ENCODE peak calls at places on chromosome 6, in ten cellular contexts. L, E, J, M, V, P, W, F, S and K are unnamed samples.

GRCh38 chr6:163405412-163406309 is 8.9 kb upstream of the QKI start:
- DNase-seq in S (no peak), F (peak), P (no peak), J (no peak), L (peak), M (peak), V (peak), W (peak), E (peak), K (peak)

GRCh38 chr6:133388731-133389130 is 147.6 kb downstream of the EYA4 start:
- DNase-seq in W (no peak), J (no peak), L (no peak), P (no peak), V (no peak), S (no peak), F (no peak), E (no peak), M (no peak), K (no peak)

GRCh38 chr6:15922510-15923307 is 206.2 kb upstream of the MYLIP start:
- DNase-seq in W (no peak), P (no peak), F (no peak), S (no peak), M (no peak), L (no peak), J (peak), V (no peak), E (peak), K (no peak)

GRCh38 chr6:153947817-153948447 is 91.1 kb upstream of the OPRM1 start:
- DNase-seq in M (no peak), P (no peak), E (peak), S (peak), W (peak), F (no peak), V (no peak), L (no peak), J (peak), K (no peak)

GRCh38 chr6:147909645-147910044 is 401.2 kb downstream of the SAMD5 start:
- DNase-seq in E (no peak), P (no peak), V (no peak), F (no peak), L (no peak), W (no peak), J (no peak), S (no peak), M (no peak), K (no peak)

GRCh38 chr6:28794175-28795002 is 129.4 kb downstream of the TRIM27 start:
- DNase-seq in W (no peak), J (peak), E (peak), M (no peak), S (no peak), L (no peak), V (no peak), F (no peak), P (no peak), K (no peak)

GRCh38 chr6:47400581-47400980 is 77.0 kb upstream of the CD2AP start:
- DNase-seq in V (no peak), F (no peak), L (no peak), E (no peak), M (no peak), P (no peak), J (no peak), S (no peak), W (no peak), K (no peak)

GRCh38 chr6:163118941-163119340 is 295.6 kb upstream of the QKI start:
- DNase-seq in F (no peak), J (no peak), V (no peak), W (no peak), S (no peak), M (no peak), E (no peak), L (no peak), P (no peak), K (no peak)

GRCh38 chr6:20931093-20931492 is 396.8 kb downstream of the CDKAL1 start:
- DNase-seq in L (no peak), S (no peak), W (no peak), P (no peak), F (no peak), V (no peak), E (no peak), J (no peak), M (no peak), K (no peak)

GRCh38 chr6:105359419-105360366 is 43.2 kb downstream of the PREP start:
- DNase-seq in L (no peak), P (no peak), F (no peak), E (no peak), M (no peak), S (no peak), J (peak), W (peak), V (no peak), K (no peak)

GRCh38 chr6:155171747-155172191 is 92.0 kb upstream of the CLDN20 start:
- DNase-seq in P (no peak), E (no peak), J (no peak), L (no peak), S (no peak), V (no peak), W (no peak), M (no peak), F (no peak), K (no peak)

GRCh38 chr6:81572020-81572419 is 180.5 kb downstream of the TENT5A start:
- DNase-seq in S (no peak), J (no peak), E (no peak), P (no peak), F (no peak), M (no peak), V (no peak), L (peak), W (no peak), K (no peak)

GRCh38 chr6:127186889-127187288 is 68.4 kb downstream of the RSPO3 start:
- DNase-seq in L (no peak), J (peak), M (peak), V (peak), P (no peak), F (no peak), E (peak), W (peak), S (peak), K (no peak)

GRCh38 chr6:33014841-33015634 is 5.6 kb upstream of the HLA-DOA start:
- DNase-seq in V (peak), F (no peak), P (peak), S (no peak), W (no peak), E (peak), M (peak), J (peak), L (no peak), K (no peak)

GRCh38 chr6:156575361-156575760 is 201.8 kb upstream of the ARID1B start:
- DNase-seq in L (no peak), S (no peak), V (no peak), J (no peak), F (no peak), W (no peak), M (no peak), E (no peak), P (no peak), K (no peak)

GRCh38 chr6:150143521-150144293 is 863 bp downstream of the PPP1R14C start:
- DNase-seq in F (no peak), V (no peak), E (no peak), J (peak), W (peak), P (no peak), M (peak), S (peak), L (no peak), K (no peak)

DNA sequence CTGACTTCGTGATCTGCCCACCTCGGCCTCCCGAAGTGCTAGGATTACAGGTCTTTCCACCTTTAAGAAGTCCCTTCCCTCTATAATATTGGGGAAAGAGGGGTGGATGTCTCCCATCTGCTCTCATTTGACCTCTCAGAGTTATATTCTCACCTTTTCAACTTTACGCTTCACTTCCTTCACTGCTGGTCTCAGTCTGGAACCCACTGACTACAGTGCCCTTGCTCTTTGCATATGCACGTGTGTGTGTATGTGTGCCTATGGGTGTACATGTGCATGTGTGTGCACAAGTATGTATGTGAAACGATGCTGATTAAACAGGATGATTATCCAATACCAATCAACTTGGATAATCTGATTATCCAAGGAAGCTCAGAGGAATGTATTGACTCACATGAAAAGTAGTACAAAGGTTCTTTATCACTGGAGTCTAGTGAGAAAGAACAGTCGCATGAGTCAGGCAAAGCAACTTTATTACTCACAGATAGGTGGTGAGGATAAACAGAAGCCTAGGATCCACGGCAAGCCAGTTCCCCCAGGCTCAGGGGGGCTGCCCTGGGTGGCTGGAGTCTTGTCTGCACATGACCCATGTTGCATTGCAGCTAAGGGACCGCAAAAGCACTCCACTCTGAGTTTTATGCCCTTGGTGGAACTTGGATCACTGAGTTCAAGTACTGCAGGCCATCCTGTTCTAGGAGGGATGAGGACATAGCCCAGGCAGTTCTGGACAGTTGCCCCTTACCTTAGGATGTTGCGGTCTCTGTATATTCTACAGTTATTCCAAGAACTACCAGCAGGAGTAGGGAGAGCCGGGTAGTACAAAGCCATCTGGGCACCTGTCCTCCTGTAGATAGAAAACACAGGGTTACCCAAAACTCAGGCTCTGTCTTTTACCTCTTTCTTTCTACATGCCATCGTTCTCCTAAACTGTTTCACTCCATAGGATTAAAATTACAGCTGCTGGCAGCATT is 50.9 kb downstream of the SNRNP48 start:
- DNase-seq in L (no peak), F (no peak), J (no peak), S (no peak), W (no peak), P (no peak), M (no peak), V (no peak), E (peak), K (no peak)
- TF ChIP-seq EP300 in L (no peak), F (no peak), J (no peak), S (no peak), W (no peak), P (no peak), M (no peak), V (no peak), E (no peak), K (no peak)

DNA sequence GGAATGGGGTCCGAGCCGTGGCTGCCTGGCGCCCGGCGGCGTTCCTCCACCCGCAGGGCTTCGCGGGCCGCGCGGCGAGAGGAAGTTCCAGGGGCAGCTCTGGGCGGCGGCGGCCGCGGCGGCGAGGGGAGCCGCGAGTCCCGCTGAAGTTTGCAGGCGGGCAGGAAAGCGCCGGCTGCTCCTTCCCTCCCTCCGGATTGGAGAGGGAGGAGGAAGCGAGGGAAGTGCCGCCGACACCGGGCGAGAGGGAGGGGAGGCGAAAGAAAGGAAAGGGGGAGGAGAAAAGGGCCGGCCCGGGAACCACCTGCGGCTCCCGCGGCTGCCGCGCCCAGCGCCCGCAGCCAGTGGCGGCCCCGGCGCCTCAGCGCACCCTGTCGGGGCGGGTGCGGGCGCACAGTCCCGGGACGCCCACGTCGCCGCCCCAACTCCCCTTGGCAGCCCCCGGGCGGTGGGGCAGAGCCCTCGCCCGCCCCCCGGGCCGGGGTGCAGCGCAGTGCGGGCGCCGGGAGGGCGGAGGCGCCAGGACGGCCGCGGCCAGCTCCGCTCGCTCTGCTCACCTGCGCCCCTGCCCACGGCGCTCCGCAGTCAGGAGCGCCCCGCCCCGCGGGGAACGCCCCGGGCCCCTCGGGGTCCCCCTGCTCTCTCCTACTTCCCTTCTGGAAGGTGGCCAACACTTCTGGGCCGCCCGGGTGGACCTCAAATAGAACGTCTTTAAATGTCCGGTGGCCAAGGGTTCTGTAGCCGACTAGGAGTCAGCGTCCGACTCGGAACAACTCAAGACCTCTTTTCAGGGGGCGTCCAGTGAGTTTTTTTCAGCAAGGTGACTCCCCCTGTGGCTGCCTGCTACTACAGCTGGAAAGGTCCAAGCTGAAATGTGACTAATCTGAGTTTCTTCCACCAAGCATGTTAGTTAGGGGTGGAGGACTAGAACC is 80.3 kb upstream of the CCDC28A start:
- DNase-seq in E (peak), M (peak), F (peak), V (peak), W (peak), J (peak), L (peak), P (no peak), S (peak), K (no peak)
- TF ChIP-seq POLR2A in E (no peak), M (peak), F (no peak), V (no peak), W (peak), J (no peak), L (no peak), P (no peak), S (peak), K (no peak)

GRCh38 chr6:118772886-118773285 is 121.1 kb upstream of the ASF1A start:
- DNase-seq in J (no peak), P (no peak), E (no peak), V (no peak), L (no peak), F (no peak), S (no peak), W (no peak), M (no peak), K (no peak)
- TF ChIP-seq POLR2AphosphoS5 in J (no peak), P (no peak), E (no peak), V (no peak), L (no peak), F (no peak), S (no peak), W (no peak), M (no peak), K (no peak)

GRCh38 chr6:11143394-11144371 is 32.2 kb upstream of the ERVFRD-1 start:
- DNase-seq in P (no peak), W (peak), M (peak), S (no peak), E (peak), F (peak), L (peak), V (peak), J (peak), K (no peak)
- TF ChIP-seq EP300 in P (no peak), W (no peak), M (no peak), S (no peak), E (peak), F (no peak), L (no peak), V (no peak), J (peak), K (no peak)

DNA sequence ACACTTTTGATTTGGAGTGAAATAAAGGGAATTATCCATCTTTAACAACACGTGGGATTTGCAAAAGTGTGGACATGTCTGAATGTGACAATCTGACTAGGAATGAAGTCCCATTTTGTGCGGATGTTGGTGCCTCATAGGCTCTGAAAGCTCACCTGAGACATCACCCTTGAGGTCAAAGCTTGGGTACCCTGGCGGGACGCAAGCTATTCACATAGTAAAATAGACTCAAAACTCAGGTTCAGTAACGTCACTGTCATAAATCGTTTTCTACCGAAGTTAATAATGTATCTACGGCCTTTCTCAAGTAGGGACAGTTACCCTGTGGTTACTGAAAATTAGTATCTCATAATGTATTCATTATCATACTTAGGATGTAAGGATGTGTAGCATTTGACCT is 61.8 kb downstream of the AKAP12 start:
- DNase-seq in P (no peak), E (no peak), F (no peak), J (no peak), L (no peak), V (no peak), W (no peak), M (no peak), S (no peak), K (no peak)
- TF ChIP-seq POLR2A in P (no peak), E (no peak), F (no peak), J (no peak), L (no peak), V (no peak), W (no peak), M (no peak), S (no peak), K (no peak)

DNA sequence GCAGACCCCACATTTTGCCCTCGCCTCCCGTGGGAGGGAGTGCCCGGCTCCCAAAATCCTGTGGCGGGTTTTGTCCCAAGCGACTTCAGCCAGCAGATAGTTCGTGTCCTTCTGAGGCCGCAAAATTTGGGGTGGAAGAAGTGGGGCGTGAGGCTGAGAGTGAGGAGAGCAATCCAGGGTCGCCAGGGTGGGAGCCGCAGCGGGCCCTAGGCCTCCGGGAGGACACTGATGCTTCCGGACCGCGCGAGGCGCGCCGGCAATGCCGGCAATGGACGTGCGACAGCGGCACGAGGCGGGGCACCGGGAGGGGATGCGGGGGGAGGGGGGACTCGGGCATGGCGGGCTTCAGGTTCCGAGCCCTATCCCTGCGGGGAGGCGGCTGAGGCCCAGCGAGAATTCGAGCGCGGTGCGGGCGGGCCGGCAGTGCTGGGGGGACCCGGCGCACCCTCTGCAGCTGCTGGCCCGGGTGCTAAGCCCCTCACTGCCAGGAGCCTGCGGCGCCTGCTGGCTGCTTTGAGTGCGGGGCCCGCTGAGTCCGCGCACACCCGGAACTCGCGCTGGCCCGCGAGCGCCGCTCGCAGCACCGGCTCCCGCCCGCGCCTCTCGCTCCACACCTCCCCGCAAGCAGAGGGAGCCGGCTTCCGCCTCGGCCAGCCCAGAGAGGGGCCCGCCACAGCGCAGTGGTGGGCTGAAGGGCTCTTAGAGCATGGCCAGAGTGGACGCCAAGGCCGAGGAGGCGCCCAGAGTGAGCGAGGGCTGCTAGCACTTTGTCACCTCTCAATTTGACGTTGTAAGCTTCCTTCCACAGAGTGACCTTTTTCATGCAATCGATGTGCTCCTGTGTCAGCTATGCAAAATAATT is 143.8 kb downstream of the LPA start:
- DNase-seq in J (peak), E (peak), V (peak), S (peak), W (peak), F (peak), L (peak), M (peak), P (no peak), K (peak)
- TF ChIP-seq POLR2AphosphoS5 in J (peak), E (no peak), V (no peak), S (peak), W (no peak), F (no peak), L (no peak), M (no peak), P (no peak), K (peak)

GRCh38 chr6:76682842-76683241 is 610.4 kb upstream of the IMPG1 start:
- DNase-seq in E (peak), S (no peak), P (no peak), L (no peak), J (no peak), M (no peak), V (no peak), F (no peak), W (no peak), K (no peak)
- TF ChIP-seq EP300 in E (no peak), S (no peak), P (no peak), L (no peak), J (no peak), M (no peak), V (no peak), F (no peak), W (no peak), K (no peak)

DNA sequence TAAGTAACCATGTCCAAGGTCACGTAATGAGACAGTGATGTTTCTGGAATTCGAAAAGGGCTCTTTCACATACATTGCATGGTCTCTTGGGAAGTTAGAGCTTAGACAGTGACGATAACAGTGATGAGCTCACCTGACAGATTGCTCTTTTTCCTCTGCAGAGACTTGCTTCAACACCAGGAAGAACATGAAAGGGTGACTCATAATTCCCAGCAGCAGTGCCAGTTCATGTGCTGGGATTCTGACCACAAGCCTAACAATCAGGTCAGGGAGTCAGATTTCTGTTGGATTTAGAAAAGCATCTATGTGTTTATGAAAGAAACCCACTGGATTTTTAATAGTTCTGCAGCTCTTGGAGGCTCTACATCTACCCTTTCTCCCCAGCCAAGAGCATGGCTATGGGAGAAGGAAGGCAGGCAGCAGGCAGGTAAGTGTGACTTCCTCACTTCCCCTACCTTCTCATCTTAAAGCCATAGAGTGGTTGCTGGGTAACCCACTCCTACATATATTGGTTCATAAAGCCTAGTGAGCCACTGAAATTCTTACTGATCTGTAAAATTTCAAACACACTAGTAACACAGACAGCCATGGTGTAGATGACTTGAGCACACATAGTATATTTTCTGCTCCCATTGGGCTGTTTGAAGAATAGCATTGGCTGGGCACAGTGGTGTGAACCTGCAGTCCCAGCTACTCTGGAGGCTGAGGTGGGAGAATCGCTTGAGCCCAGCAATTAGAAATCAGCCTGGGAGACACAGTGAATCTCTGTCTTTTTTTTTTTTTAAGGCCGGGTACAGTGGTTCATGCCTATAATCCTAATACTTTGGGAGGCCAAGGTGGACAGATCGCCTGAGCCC is 44.4 kb upstream of the LOC128125822 start:
- DNase-seq in L (peak), P (no peak), V (peak), E (peak), J (no peak), W (peak), S (no peak), F (no peak), M (peak), K (no peak)
- TF ChIP-seq POLR2A in L (no peak), P (no peak), V (no peak), E (peak), J (no peak), W (no peak), S (no peak), F (no peak), M (no peak), K (no peak)